ENCODE peak calls at places on chromosomes 4 and X, in seven cellular contexts. M, K, T, Y, R, X and C are unnamed samples.

GRCh38 chr4:76058888-76059426 is 15.6 kb upstream of the ART3 start:
- DNase-seq in X (no peak), Y (no peak), M (no peak), T (no peak), K (no peak), R (no peak), C (no peak)

GRCh38 chr4:88725986-88726385 is 28.4 kb upstream of the NAP1L5 start:
- DNase-seq in T (peak; percentile 21), R (no peak), K (no peak), M (no peak), Y (no peak), X (no peak), C (no peak)

GRCh38 chr4:38967260-38968095 is 64.7 kb downstream of the TMEM156 start:
- DNase-seq in M (no peak), K (no peak), R (no peak), T (peak; percentile 100), X (no peak), Y (no peak), C (no peak)

GRCh38 chr4:15469402-15470148 is at the start of gene CC2D2A:
- DNase-seq in Y (no peak), M (no peak), K (peak; percentile 50), R (no peak), X (no peak), T (peak; percentile 69), C (no peak)

GRCh38 chr4:77190053-77190452 is 33.0 kb downstream of the CCNG2 start:
- DNase-seq in K (no peak), X (no peak), M (no peak), Y (no peak), R (no peak), T (peak; percentile 6), C (no peak)

GRCh38 chr4:174217273-174218126 is 66.0 kb downstream of the FBXO8 start:
- DNase-seq in M (no peak), K (peak; percentile 45), Y (no peak), R (peak; percentile 9), X (peak; percentile 64), T (peak; percentile 37), C (peak; percentile 42)

GRCh38 chr4:155609455-155610059 is 57.1 kb upstream of the GUCY1A1 start:
- DNase-seq in K (no peak), M (no peak), X (no peak), T (peak; percentile 41), R (no peak), Y (no peak), C (no peak)

GRCh38 chrX:11329016-11329415 is 35.8 kb downstream of the AMELX start:
- DNase-seq in R (no peak), M (no peak), T (peak; percentile 7), K (no peak), X (no peak), Y (no peak), C (no peak)

GRCh38 chr4:89800012-89800516 is 36.9 kb downstream of the SNCA start:
- DNase-seq in T (peak; percentile 18), M (no peak), K (no peak), X (no peak), R (no peak), Y (no peak), C (no peak)

GRCh38 chr4:173990126-173990878 is 293.2 kb downstream of the FBXO8 start:
- DNase-seq in Y (no peak), M (no peak), X (no peak), R (no peak), T (peak; percentile 46), K (peak; percentile 75), C (no peak)

GRCh38 chr4:146255463-146255862 is 41.1 kb downstream of the REELD1 start:
- DNase-seq in R (no peak), K (no peak), X (no peak), T (peak; percentile 63), M (no peak), Y (no peak), C (no peak)

GRCh38 chr4:55321707-55322264 is 24.3 kb upstream of the SRD5A3 start:
- DNase-seq in X (no peak), T (peak; percentile 76), Y (peak; percentile 97), R (no peak), M (peak; percentile 81), K (peak; percentile 93), C (no peak)

GRCh38 chr4:2417765-2418651 is at the start of gene ZFYVE28:
- DNase-seq in R (no peak), K (peak; percentile 39), X (peak; percentile 87), Y (no peak), T (no peak), M (no peak), C (no peak)

GRCh38 chr4:2416564-2417195 is 1.8 kb downstream of the ZFYVE28 start:
- DNase-seq in T (no peak), K (peak; percentile 76), X (peak; percentile 79), R (no peak), Y (no peak), M (no peak), C (peak; percentile 35)

GRCh38 chr4:2417196-2417764 is 1.2 kb downstream of the ZFYVE28 start:
- DNase-seq in K (peak; percentile 75), T (no peak), M (no peak), Y (no peak), X (peak; percentile 69), R (no peak), C (no peak)

GRCh38 chr4:2415213-2415612 is 3.2 kb downstream of the ZFYVE28 start:
- DNase-seq in M (no peak), T (no peak), Y (no peak), K (no peak), R (no peak), X (no peak), C (no peak)

GRCh38 chr4:2415881-2416563 is 2.4 kb downstream of the ZFYVE28 start:
- DNase-seq in T (no peak), X (no peak), Y (no peak), R (no peak), M (no peak), K (peak; percentile 6), C (no peak)
- H3K4me1 ChIP-seq in T (peaks cover 17% of the 10 kb centered on the region), X (peaks cover 5% of the 10 kb centered on the region), Y (peaks cover 35% of the 10 kb centered on the region), R (peaks cover 61% of the 10 kb centered on the region), M (no peaks in the 10 kb centered on the region), K (peaks cover 15% of the 10 kb centered on the region), C (peaks cover 40% of the 10 kb centered on the region)

GRCh38 chr4:10384974-10385373 is 72.3 kb downstream of the ZNF518B start:
- DNase-seq in X (no peak), T (no peak), Y (no peak), R (no peak), M (no peak), K (no peak), C (no peak)

GRCh38 chr4:10381146-10381545 is 76.1 kb downstream of the ZNF518B start:
- DNase-seq in K (no peak), R (no peak), X (no peak), T (no peak), M (no peak), Y (no peak), C (no peak)

GRCh38 chr4:10380695-10381094 is 76.5 kb downstream of the ZNF518B start:
- DNase-seq in K (no peak), M (no peak), T (no peak), X (no peak), Y (no peak), R (no peak), C (no peak)

GRCh38 chr4:10383417-10383816 is 73.8 kb downstream of the ZNF518B start:
- DNase-seq in R (no peak), K (no peak), X (no peak), T (no peak), Y (no peak), M (no peak), C (no peak)

GRCh38 chr4:10386044-10386443 is 71.2 kb downstream of the ZNF518B start:
- DNase-seq in K (no peak), Y (no peak), R (no peak), T (no peak), X (no peak), M (no peak), C (no peak)
- H3K4me1 ChIP-seq in K (no peaks in the 10 kb centered on the region), Y (no peaks in the 10 kb centered on the region), R (no peaks in the 10 kb centered on the region), T (no peaks in the 10 kb centered on the region), X (no peaks in the 10 kb centered on the region), M (no peaks in the 10 kb centered on the region), C (no peaks in the 10 kb centered on the region)

DNA sequence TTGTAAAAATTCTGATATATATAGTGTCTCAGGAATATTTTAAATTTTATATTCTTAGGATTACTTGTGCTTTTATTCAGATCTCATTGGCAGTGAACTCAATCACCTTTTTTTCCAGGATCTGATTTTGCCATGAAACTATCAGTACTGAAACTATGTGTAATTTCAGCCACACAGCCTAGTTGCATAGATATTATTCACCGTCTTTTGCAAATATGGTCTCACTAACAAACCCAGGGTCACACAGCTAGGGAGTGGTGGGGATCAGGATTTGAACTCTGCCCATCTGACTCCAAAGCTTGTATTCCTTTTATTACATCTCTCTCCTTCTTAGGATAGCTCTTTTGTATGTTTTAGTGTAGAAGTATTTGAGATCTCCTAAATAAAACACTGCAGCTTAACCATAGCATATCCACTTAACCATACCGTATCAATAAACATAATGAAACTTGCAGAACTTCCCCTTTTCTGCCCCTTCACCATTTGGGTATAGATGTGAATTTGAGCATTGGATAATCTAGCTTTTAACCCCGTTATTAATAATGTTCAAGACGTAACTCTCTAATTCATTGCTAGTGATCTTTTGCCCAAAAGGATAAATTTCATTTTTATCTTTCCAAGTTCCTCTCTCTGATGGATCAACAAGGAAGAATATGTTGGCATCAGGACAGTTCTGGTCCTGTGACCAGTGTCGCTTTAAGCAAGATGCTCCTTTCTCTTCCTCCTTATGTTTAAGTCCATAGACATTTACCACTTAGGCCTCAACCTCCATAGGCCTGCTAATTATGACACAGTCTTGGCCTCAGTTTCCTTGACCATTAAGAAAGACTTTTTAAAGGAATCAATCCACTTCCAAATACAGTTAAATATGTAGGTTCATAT is 74.6 kb downstream of the RAPGEF2 start:
- DNase-seq in M (no peak), Y (no peak), X (no peak), K (no peak), R (no peak), T (no peak), C (no peak)
- H3K4me1 ChIP-seq in M (no peaks in the 10 kb centered on the region), Y (peaks cover 32% of the 10 kb centered on the region), X (peaks cover 26% of the 10 kb centered on the region), K (peaks cover 24% of the 10 kb centered on the region), R (peaks cover 9% of the 10 kb centered on the region), T (peaks cover 15% of the 10 kb centered on the region), C (peaks cover 75% of the 10 kb centered on the region)

GRCh38 chr4:165684177-165684870 is 188.7 kb upstream of the TLL1 start:
- DNase-seq in R (no peak), M (no peak), X (no peak), T (no peak), Y (no peak), K (no peak), C (no peak)
- H3K4me1 ChIP-seq in R (no peaks in the 10 kb centered on the region), M (no peaks in the 10 kb centered on the region), X (no peaks in the 10 kb centered on the region), T (no peaks in the 10 kb centered on the region), Y (no peaks in the 10 kb centered on the region), K (peaks cover 8% of the 10 kb centered on the region), C (no peaks in the 10 kb centered on the region)

GRCh38 chrX:73863268-73863667 is 300.3 kb downstream of the CHIC1 start:
- DNase-seq in Y (no peak), R (no peak), K (no peak), T (no peak), M (no peak), X (no peak), C (no peak)
- H3K4me1 ChIP-seq in Y (no peaks in the 10 kb centered on the region), R (no peaks in the 10 kb centered on the region), K (no peaks in the 10 kb centered on the region), T (no peaks in the 10 kb centered on the region), M (no peaks in the 10 kb centered on the region), X (no peaks in the 10 kb centered on the region), C (no peaks in the 10 kb centered on the region)